ENCODE peak calls at places on chromosome 4, in six cellular contexts. H is mesendoderm, J is H9, G is mesenchymal stem cell, V is IMR-90, L is H1. I is an unnamed sample.

GRCh38 chr4:114729339-114729738 is 130.7 kb downstream of the UGT8 start:
- DNase-seq in H (no peak), J (peak; percentile 38), G (no peak), V (no peak), L (no peak), I (no peak)

GRCh38 chr4:77220841-77221613 is 64.0 kb downstream of the CCNG2 start:
- DNase-seq in H (no peak), J (no peak), G (no peak), V (peak; percentile 54), L (no peak), I (no peak)

GRCh38 chr4:180398564-180398963 is 1844.6 kb upstream of the TENM3 start:
- DNase-seq in H (no peak), J (no peak), G (no peak), V (no peak), L (no peak), I (no peak)

GRCh38 chr4:62898115-62898514 is 1511.1 kb downstream of the TECRL start:
- DNase-seq in H (no peak), J (no peak), G (no peak), V (no peak), L (no peak), I (no peak)

GRCh38 chr4:40349561-40350198 is 14.5 kb downstream of the CHRNA9 start:
- DNase-seq in H (no peak), J (no peak), G (no peak), V (peak; percentile 20), L (no peak), I (no peak)

GRCh38 chr4:22385615-22386014 is 130.3 kb downstream of the ADGRA3 start:
- DNase-seq in H (no peak), J (no peak), G (peak; percentile 8), V (peak; percentile 74), L (no peak), I (no peak)

GRCh38 chr4:26533685-26534084 is 43.4 kb upstream of the CCKAR start:
- DNase-seq in H (no peak), J (no peak), G (no peak), V (no peak), L (no peak), I (no peak)

GRCh38 chr4:4386736-4387392 is at the start of gene NSG1:
- DNase-seq in H (no peak), J (no peak), G (peak; percentile 48), V (peak; percentile 18), L (no peak), I (peak; percentile 44)

GRCh38 chr4:119692001-119692400 is 63.4 kb upstream of the PDE5A start:
- DNase-seq in H (no peak), J (no peak), G (peak; percentile 36), V (peak; percentile 67), L (no peak), I (no peak)

GRCh38 chr4:81789741-81790402 is 318.2 kb upstream of the RASGEF1B start:
- DNase-seq in H (no peak), J (no peak), G (no peak), V (no peak), L (no peak), I (no peak)

GRCh38 chr4:40185830-40186664 is 10.8 kb upstream of the RHOH start:
- DNase-seq in H (no peak), J (no peak), G (no peak), V (peak; percentile 22), L (no peak), I (no peak)

GRCh38 chr4:139658185-139658584 is 7.4 kb upstream of the MGST2 start:
- DNase-seq in H (no peak), J (peak; percentile 58), G (no peak), V (no peak), L (no peak), I (no peak)

GRCh38 chr4:110361921-110362320 is 114.0 kb upstream of the ENPEP start:
- DNase-seq in H (peak; percentile 53), J (no peak), G (peak; percentile 88), V (no peak), L (no peak), I (no peak)

GRCh38 chr4:11537846-11538245 is 109.2 kb upstream of the HS3ST1 start:
- DNase-seq in H (no peak), J (no peak), G (no peak), V (no peak), L (no peak), I (no peak)

GRCh38 chr4:108743021-108743420 is 19.8 kb downstream of the ETNPPL start:
- DNase-seq in H (peak; percentile 49), J (peak; percentile 37), G (no peak), V (no peak), L (no peak), I (no peak)

GRCh38 chr4:110108960-110109359 is 89.5 kb downstream of the ELOVL6 start:
- DNase-seq in H (no peak), J (no peak), G (no peak), V (no peak), L (no peak), I (no peak)

GRCh38 chr4:176729489-176729888 is 63.2 kb downstream of the VEGFC start:
- DNase-seq in H (no peak), J (no peak), G (no peak), V (peak; percentile 46), L (no peak), I (no peak)

GRCh38 chr4:39032218-39033085 is at the start of gene TMEM156:
- DNase-seq in H (no peak), J (no peak), G (peak; percentile 68), V (peak; percentile 80), L (no peak), I (no peak)

GRCh38 chr4:87235020-87235671 is 14.7 kb upstream of the KLHL8 start:
- DNase-seq in H (no peak), J (no peak), G (peak; percentile 37), V (peak; percentile 62), L (no peak), I (no peak)

GRCh38 chr4:123547167-123547817 is 150.7 kb downstream of the SPRY1 start:
- DNase-seq in H (peak; percentile 85), J (peak; percentile 93), G (no peak), V (no peak), L (peak; percentile 49), I (no peak)

GRCh38 chr4:78057135-78057599 is at the start of gene FRAS1:
- DNase-seq in H (peak; percentile 78), J (peak; percentile 68), G (peak; percentile 37), V (no peak), L (no peak), I (peak; percentile 69)

GRCh38 chr4:13413719-13414437 is 70.3 kb downstream of the RAB28 start:
- DNase-seq in H (no peak), J (no peak), G (no peak), V (no peak), L (no peak), I (no peak)

GRCh38 chr4:148443550-148444295 is 1.5 kb upstream of the NR3C2 start:
- DNase-seq in H (peak; percentile 6), J (no peak), G (peak; percentile 5), V (no peak), L (no peak), I (peak; percentile 29)

GRCh38 chr4:152090543-152090942 is 329.7 kb upstream of the GATB start:
- DNase-seq in H (peak; percentile 78), J (peak; percentile 36), G (peak; percentile 96), V (peak; percentile 65), L (no peak), I (no peak)

GRCh38 chr4:144820706-144821105 is 174.8 kb downstream of the HHIP start:
- DNase-seq in H (no peak), J (no peak), G (no peak), V (peak; percentile 2), L (no peak), I (peak; percentile 18)

GRCh38 chr4:137307806-137308205 is 224.5 kb downstream of the PCDH18 start:
- DNase-seq in H (no peak), J (no peak), G (no peak), V (peak; percentile 82), L (no peak), I (no peak)

GRCh38 chr4:55933611-55934010 is 15.1 kb upstream of the CEP135 start:
- DNase-seq in H (peak; percentile 66), J (no peak), G (no peak), V (no peak), L (no peak), I (no peak)

GRCh38 chr4:1856920-1857699 is 1.2 kb upstream of the LETM1 start:
- DNase-seq in H (no peak), J (no peak), G (no peak), V (no peak), L (no peak), I (no peak)
- H2BK120ac ChIP-seq in H (no peak overlapping the region), J (no peak overlapping the region), G (no peak overlapping the region), V (no peak overlapping the region), L (no peak overlapping the region), I (peak overlapping the region; percentile 16)

GRCh38 chr4:73538162-73538561 is 56.6 kb downstream of the AFM start:
- DNase-seq in H (no peak), J (no peak), G (no peak), V (no peak), L (no peak), I (no peak)
- H3K27ac ChIP-seq in H (no peak overlapping the region), J (no peak overlapping the region), G (no peak overlapping the region), V (no peak overlapping the region), L (no peak overlapping the region), I (no peak overlapping the region)

GRCh38 chr4:172895699-172896098 is 272.9 kb upstream of the GALNT7 start:
- DNase-seq in H (no peak), J (no peak), G (no peak), V (no peak), L (no peak), I (no peak)

GRCh38 chr4:172900880-172901279 is 267.7 kb upstream of the GALNT7 start:
- DNase-seq in H (peak; percentile 16), J (no peak), G (no peak), V (no peak), L (no peak), I (no peak)

GRCh38 chr4:172899861-172900260 is 268.8 kb upstream of the GALNT7 start:
- DNase-seq in H (no peak), J (no peak), G (no peak), V (no peak), L (no peak), I (no peak)

GRCh38 chr4:172897046-172897445 is 271.6 kb upstream of the GALNT7 start:
- DNase-seq in H (peak; percentile 16), J (no peak), G (no peak), V (no peak), L (no peak), I (no peak)

GRCh38 chr4:172898715-172899114 is 269.9 kb upstream of the GALNT7 start:
- DNase-seq in H (peak; percentile 21), J (no peak), G (no peak), V (no peak), L (no peak), I (no peak)
- H2BK120ac ChIP-seq in H (no peak overlapping the region), J (no peak overlapping the region), G (no peak overlapping the region), V (no peak overlapping the region), L (no peak overlapping the region), I (no peak overlapping the region)

GRCh38 chr4:175309041-175309440 is 390.9 kb downstream of the ADAM29 start:
- DNase-seq in H (no peak), J (no peak), G (no peak), V (peak; percentile 19), L (no peak), I (no peak)
- H3K27ac ChIP-seq in H (no peak overlapping the region), J (no peak overlapping the region), G (no peak overlapping the region), V (no peak overlapping the region), L (no peak overlapping the region), I (peak overlapping the region; percentile 27)

I was measured in neuronal stem cell.